ENCODE peak calls at places on chromosomes 6 and 20, in six cellular contexts. J is mucosa of descending colon; I is left ventricle myocardium superior; N is HT1080; L is activated gamma-delta T cell treated with anti-CD3 and anti-CD28 coated beads, Interleukin-2, amount 50 U/mL, for 16 hours; A is T-helper 9 cell. D is an unnamed sample.

GRCh38 chr20:43925786-43926185 is 11.1 kb downstream of the TOX2 start:
- DNase-seq in J (no peak), I (peak), N (peak), L (no peak), A (no peak), D (no peak)

GRCh38 chr6:24357336-24358218 is at the start of gene DCDC2:
- DNase-seq in J (peak), I (peak), N (no peak), L (no peak), A (peak), D (no peak)

GRCh38 chr20:34824026-34824860 is 1.2 kb downstream of the NCOA6 start:
- DNase-seq in J (peak), I (peak), N (peak), L (peak), A (peak), D (no peak)

GRCh38 chr20:12130781-12131180 is 213.1 kb downstream of the BTBD3 start:
- DNase-seq in J (no peak), I (no peak), N (peak), L (no peak), A (no peak), D (no peak)

GRCh38 chr6:22717906-22718305 is 148.5 kb downstream of the HDGFL1 start:
- DNase-seq in J (peak), I (peak), N (no peak), L (no peak), A (no peak), D (no peak)

GRCh38 chr6:147156218-147156617 is 48.0 kb upstream of the STXBP5 start:
- DNase-seq in J (no peak), I (no peak), N (no peak), L (no peak), A (no peak), D (no peak)

GRCh38 chr6:124947821-124948451 is 14.3 kb upstream of the RNF217 start:
- DNase-seq in J (no peak), I (no peak), N (peak), L (no peak), A (no peak), D (no peak)

GRCh38 chr20:26295006-26295405 is 598.4 kb upstream of the ZNF337 start:
- DNase-seq in J (no peak), I (no peak), N (no peak), L (no peak), A (no peak), D (no peak)

GRCh38 chr20:19026121-19026878 is 186.1 kb upstream of the SLC24A3 start:
- DNase-seq in J (no peak), I (peak), N (no peak), L (no peak), A (no peak), D (no peak)

GRCh38 chr6:169237496-169238134 is 16.0 kb downstream of the THBS2 start:
- DNase-seq in J (no peak), I (no peak), N (no peak), L (no peak), A (no peak), D (no peak)

GRCh38 chr6:42961020-42961470 is 491 bp downstream of the GNMT start:
- DNase-seq in J (no peak), I (no peak), N (no peak), L (no peak), A (no peak), D (no peak)

GRCh38 chr6:131555992-131556391 is 17.0 kb upstream of the ARG1 start:
- DNase-seq in J (no peak), I (no peak), N (no peak), L (no peak), A (no peak), D (no peak)

GRCh38 chr20:41335591-41335990 is 5.0 kb upstream of the LPIN3 start:
- DNase-seq in J (no peak), I (no peak), N (no peak), L (no peak), A (no peak), D (no peak)

GRCh38 chr6:44339763-44340625 is 2.5 kb upstream of the SPATS1 start:
- DNase-seq in J (no peak), I (no peak), N (peak), L (no peak), A (no peak), D (no peak)